ENCODE peak calls at places on chromosomes 4 and X, in four cellular contexts. One of them, this sample, is unnamed.

GRCh38 chr4:91198951-91199350 is 1071.8 kb downstream of the CCSER1 start:
- DNase-seq in HCT116: no peak
- DNase-seq in SK-N-SH: no peak
- DNase-seq in H1: no peak
- DNase-seq in this sample: no peak

GRCh38 chr4:150973626-150974250 is 41.3 kb downstream of the LRBA start:
- DNase-seq in HCT116: no peak
- DNase-seq in SK-N-SH: no peak
- DNase-seq in H1: no peak
- DNase-seq in this sample: no peak

GRCh38 chrX:81120270-81120935 is 81.3 kb downstream of the HMGN5 start:
- DNase-seq in HCT116: no peak
- DNase-seq in SK-N-SH: no peak
- DNase-seq in H1: no peak
- DNase-seq in this sample: no peak

GRCh38 chr4:147910315-147910714 is 178.4 kb downstream of the ARHGAP10 start:
- DNase-seq in HCT116: no peak
- DNase-seq in SK-N-SH: no peak
- DNase-seq in H1: no peak
- DNase-seq in this sample: no peak

GRCh38 chr4:25330335-25330734 is 17.8 kb downstream of the ZCCHC4 start:
- DNase-seq in HCT116: no peak
- DNase-seq in SK-N-SH: no peak
- DNase-seq in H1: no peak
- DNase-seq in this sample: no peak

GRCh38 chrX:15675490-15675921 is 10.9 kb upstream of the CLTRN start:
- DNase-seq in HCT116: peak; percentile 70
- DNase-seq in SK-N-SH: peak; percentile 86
- DNase-seq in H1: no peak
- DNase-seq in this sample: peak; percentile 89

GRCh38 chrX:134548257-134548732 is 88.3 kb downstream of the HPRT1 start:
- DNase-seq in HCT116: no peak
- DNase-seq in SK-N-SH: peak; percentile 30
- DNase-seq in H1: no peak
- DNase-seq in this sample: peak; percentile 17

GRCh38 chr4:77817304-77818076 is 1.7 kb downstream of the CNOT6L start:
- DNase-seq in HCT116: no peak
- DNase-seq in SK-N-SH: no peak
- DNase-seq in H1: no peak
- DNase-seq in this sample: no peak

GRCh38 chr4:65241257-65241997 is 428.9 kb downstream of the EPHA5 start:
- DNase-seq in HCT116: no peak
- DNase-seq in SK-N-SH: no peak
- DNase-seq in H1: no peak
- DNase-seq in this sample: no peak

GRCh38 chrX:101347859-101348451 is 587 bp downstream of the TIMM8A start:
- DNase-seq in HCT116: no peak
- DNase-seq in SK-N-SH: peak; percentile 46
- DNase-seq in H1: no peak
- DNase-seq in this sample: no peak

GRCh38 chr4:168408620-168409019 is 71.7 kb downstream of the DDX60L start:
- DNase-seq in HCT116: peak; percentile 27
- DNase-seq in SK-N-SH: peak; percentile 42
- DNase-seq in H1: no peak
- DNase-seq in this sample: peak; percentile 65

GRCh38 chr4:17561195-17561909 is 15.6 kb upstream of the LAP3 start:
- DNase-seq in HCT116: no peak
- DNase-seq in SK-N-SH: peak; percentile 63
- DNase-seq in H1: no peak
- DNase-seq in this sample: no peak

GRCh38 chr4:76688737-76689078 is 209.2 kb downstream of the SOWAHB start:
- DNase-seq in HCT116: no peak
- DNase-seq in SK-N-SH: peak; percentile 45
- DNase-seq in H1: no peak
- DNase-seq in this sample: no peak

GRCh38 chr4:181503800-181504364 is 739.3 kb upstream of the TENM3 start:
- DNase-seq in HCT116: no peak
- DNase-seq in SK-N-SH: peak; percentile 6
- DNase-seq in H1: no peak
- DNase-seq in this sample: no peak
- TF ChIP-seq JUND in HCT116: no peak
- TF ChIP-seq JUND in SK-N-SH: no peak
- TF ChIP-seq JUND in H1: no peak
- TF ChIP-seq JUND in this sample: no peak

GRCh38 chr4:92641409-92641808 is 337.6 kb downstream of the GRID2 start:
- DNase-seq in HCT116: no peak
- DNase-seq in SK-N-SH: no peak
- DNase-seq in H1: no peak
- DNase-seq in this sample: no peak

GRCh38 chr4:92634891-92635290 is 331.1 kb downstream of the GRID2 start:
- DNase-seq in HCT116: no peak
- DNase-seq in SK-N-SH: no peak
- DNase-seq in H1: no peak
- DNase-seq in this sample: no peak

GRCh38 chr4:92636038-92636825 is 332.5 kb downstream of the GRID2 start:
- DNase-seq in HCT116: no peak
- DNase-seq in SK-N-SH: no peak
- DNase-seq in H1: no peak
- DNase-seq in this sample: no peak
- TF ChIP-seq JUND in HCT116: no peak
- TF ChIP-seq JUND in SK-N-SH: no peak
- TF ChIP-seq JUND in H1: no peak
- TF ChIP-seq JUND in this sample: no peak

GRCh38 chrX:154457491-154458115 is 478 bp upstream of the PLXNA3 start:
- DNase-seq in HCT116: no peak
- DNase-seq in SK-N-SH: peak; percentile 78
- DNase-seq in H1: no peak
- DNase-seq in this sample: peak; percentile 52
- TF ChIP-seq JUND in HCT116: no peak
- TF ChIP-seq JUND in SK-N-SH: no peak
- TF ChIP-seq JUND in H1: no peak
- TF ChIP-seq JUND in this sample: no peak

DNA sequence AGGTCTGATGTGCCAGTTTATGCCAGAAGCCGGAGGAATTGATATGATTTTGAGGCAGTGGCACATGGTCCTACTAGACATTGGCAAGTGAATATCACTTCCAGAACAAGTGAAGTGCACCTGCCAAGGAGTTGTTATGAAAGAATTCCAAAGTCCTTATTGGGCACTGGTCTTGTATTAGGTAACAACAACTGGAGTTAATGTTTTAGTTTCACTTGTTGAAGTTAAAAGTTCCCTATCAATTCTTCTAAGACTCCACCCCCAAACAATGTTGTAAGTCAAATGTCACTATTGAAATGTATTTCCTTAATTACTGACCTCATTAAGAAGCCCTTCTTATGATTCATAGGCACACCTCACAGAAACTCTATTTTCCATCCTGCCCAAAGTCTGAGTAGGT is 3.1 kb downstream of the TET2 start:
- DNase-seq in HCT116: no peak
- DNase-seq in SK-N-SH: no peak
- DNase-seq in H1: no peak
- DNase-seq in this sample: no peak
- TF ChIP-seq JUND in HCT116: no peak
- TF ChIP-seq JUND in SK-N-SH: no peak
- TF ChIP-seq JUND in H1: no peak
- TF ChIP-seq JUND in this sample: no peak

GRCh38 chr4:158094413-158095110 is 78.3 kb downstream of the GASK1B start:
- DNase-seq in HCT116: peak; percentile 96
- DNase-seq in SK-N-SH: no peak
- DNase-seq in H1: no peak
- DNase-seq in this sample: no peak
- TF ChIP-seq JUND in HCT116: peak; percentile 97
- TF ChIP-seq JUND in SK-N-SH: peak; percentile 85
- TF ChIP-seq JUND in H1: peak; percentile 10
- TF ChIP-seq JUND in this sample: peak; percentile 80

DNA sequence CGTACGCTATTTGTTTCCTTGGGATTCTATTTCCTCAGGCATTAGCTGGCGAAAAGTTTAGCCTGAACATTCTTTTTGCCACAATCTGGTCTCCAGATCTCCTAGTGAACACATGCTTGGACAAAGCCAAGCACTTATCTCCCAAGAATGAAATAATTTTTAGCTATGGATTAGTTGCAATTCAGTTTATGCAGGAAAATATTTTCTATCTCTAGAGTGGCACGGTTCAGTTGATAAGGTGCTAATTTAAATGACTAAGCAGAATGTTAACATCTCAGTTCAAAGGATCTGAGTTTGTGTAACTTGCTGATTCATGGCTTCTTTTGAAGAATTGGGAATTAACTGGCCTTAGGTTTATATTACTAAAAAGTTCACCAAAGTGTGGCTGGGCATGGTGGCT is 58.1 kb upstream of the JADE1 start:
- DNase-seq in HCT116: no peak
- DNase-seq in SK-N-SH: no peak
- DNase-seq in H1: no peak
- DNase-seq in this sample: peak; percentile 44
- TF ChIP-seq JUND in HCT116: no peak
- TF ChIP-seq JUND in SK-N-SH: no peak
- TF ChIP-seq JUND in H1: no peak
- TF ChIP-seq JUND in this sample: no peak

GRCh38 chr4:161629694-161630441 is 533.9 kb downstream of the FSTL5 start:
- DNase-seq in HCT116: no peak
- DNase-seq in SK-N-SH: no peak
- DNase-seq in H1: no peak
- DNase-seq in this sample: peak; percentile 5
- TF ChIP-seq JUND in HCT116: no peak
- TF ChIP-seq JUND in SK-N-SH: no peak
- TF ChIP-seq JUND in H1: no peak
- TF ChIP-seq JUND in this sample: no peak